ENCODE peak calls at places on chromosome 14, in nine cellular contexts. C is heart left ventricle, J is IMR-90, V is body of pancreas, R is NB4, W is HepG2, M is transverse colon, G is stomach, Y is uterus. D is an unnamed sample.

GRCh38 chr14:51458563-51458955 is 193.2 kb upstream of the FRMD6 start:
- DNase-seq in V (no peak), G (no peak), J (peak; percentile 99), R (no peak), W (no peak), M (no peak), Y (no peak), C (no peak), D (no peak)

GRCh38 chr14:74425525-74426201 is 347 bp downstream of the SYNDIG1L start:
- DNase-seq in Y (no peak), G (no peak), W (no peak), R (peak; percentile 33), J (no peak), M (peak; percentile 28), V (peak; percentile 21), C (peak; percentile 43), D (no peak)

GRCh38 chr14:68910540-68910939 is 68.6 kb downstream of the ACTN1 start:
- DNase-seq in W (no peak), V (no peak), G (no peak), Y (no peak), C (no peak), J (peak; percentile 41), R (no peak), M (no peak), D (no peak)

GRCh38 chr14:36604757-36605505 is 22.5 kb upstream of the NKX2-8 start:
- DNase-seq in J (peak; percentile 66), G (peak; percentile 53), C (peak; percentile 20), R (peak; percentile 71), W (peak; percentile 93), Y (no peak), V (peak; percentile 72), M (peak; percentile 40), D (no peak)

GRCh38 chr14:34693228-34693939 is 21.0 kb downstream of the CFL2 start:
- DNase-seq in M (peak; percentile 64), W (peak; percentile 45), C (no peak), Y (no peak), R (peak; percentile 14), V (peak; percentile 70), J (no peak), G (peak; percentile 51), D (no peak)

GRCh38 chr14:61973981-61974380 is 211.8 kb downstream of the SNAPC1 start:
- DNase-seq in W (no peak), Y (no peak), J (peak; percentile 87), G (no peak), C (no peak), V (no peak), M (no peak), R (no peak), D (no peak)

GRCh38 chr14:45065540-45065939 is 18.4 kb upstream of the PRPF39 start:
- DNase-seq in C (no peak), V (no peak), G (no peak), J (peak; percentile 23), W (no peak), M (no peak), Y (no peak), R (no peak), D (no peak)

GRCh38 chr14:58572092-58572853 is 65.5 kb upstream of the DACT1 start:
- DNase-seq in G (no peak), C (no peak), J (peak; percentile 89), Y (no peak), R (no peak), V (no peak), W (peak; percentile 4), M (no peak), D (no peak)

GRCh38 chr14:54253195-54253947 is 143.4 kb upstream of the CDKN3 start:
- DNase-seq in G (no peak), W (peak; percentile 30), Y (no peak), C (no peak), J (peak; percentile 89), V (no peak), M (no peak), R (no peak), D (no peak)

GRCh38 chr14:41607966-41608663 is 1.4 kb downstream of the LRFN5 start:
- DNase-seq in M (no peak), C (no peak), V (no peak), G (no peak), J (no peak), R (no peak), Y (no peak), W (no peak), D (peak; percentile 11)

GRCh38 chr14:81829447-81829846 is 295.8 kb upstream of the SEL1L start:
- DNase-seq in R (no peak), J (no peak), W (no peak), Y (no peak), V (no peak), M (no peak), C (no peak), G (no peak), D (no peak)

GRCh38 chr14:75445958-75446357 is 18.1 kb downstream of the JDP2 start:
- DNase-seq in Y (no peak), G (no peak), M (no peak), W (no peak), R (no peak), C (no peak), J (no peak), V (no peak), D (no peak)
- H3K4me3 ChIP-seq in Y (no peak overlapping the region), G (no peak overlapping the region), M (no peak overlapping the region), W (no peak overlapping the region), R (no peak overlapping the region), C (no peak overlapping the region), J (no peak overlapping the region), V (no peak overlapping the region), D (no peak overlapping the region)

DNA sequence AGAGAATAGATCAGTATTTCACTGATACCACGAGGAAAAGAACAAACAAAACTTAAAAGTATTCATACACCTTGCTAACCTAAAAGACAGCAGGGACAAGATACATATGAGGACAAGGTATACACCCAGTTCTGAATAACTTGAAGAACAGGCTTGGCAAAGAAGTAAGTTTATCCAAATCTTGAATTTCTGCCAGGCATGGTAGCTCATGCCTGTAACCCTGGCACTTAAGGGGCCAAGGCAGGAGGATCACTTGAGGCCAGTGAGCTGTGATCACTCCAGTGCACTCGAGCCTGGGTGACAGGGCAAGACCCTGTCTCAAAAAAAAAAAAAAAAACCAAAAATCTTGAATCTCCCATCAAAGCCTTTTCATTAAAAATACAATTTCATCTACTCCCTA is 25.0 kb downstream of the EIF2S1 start:
- DNase-seq in M (no peak), V (no peak), R (no peak), G (no peak), Y (no peak), C (no peak), J (no peak), W (no peak), D (no peak)
- TF ChIP-seq POLR2A in M (no peak), V (no peak), R (no peak), G (no peak), Y (no peak), C (no peak), J (no peak), W (no peak), D (no peak)

DNA sequence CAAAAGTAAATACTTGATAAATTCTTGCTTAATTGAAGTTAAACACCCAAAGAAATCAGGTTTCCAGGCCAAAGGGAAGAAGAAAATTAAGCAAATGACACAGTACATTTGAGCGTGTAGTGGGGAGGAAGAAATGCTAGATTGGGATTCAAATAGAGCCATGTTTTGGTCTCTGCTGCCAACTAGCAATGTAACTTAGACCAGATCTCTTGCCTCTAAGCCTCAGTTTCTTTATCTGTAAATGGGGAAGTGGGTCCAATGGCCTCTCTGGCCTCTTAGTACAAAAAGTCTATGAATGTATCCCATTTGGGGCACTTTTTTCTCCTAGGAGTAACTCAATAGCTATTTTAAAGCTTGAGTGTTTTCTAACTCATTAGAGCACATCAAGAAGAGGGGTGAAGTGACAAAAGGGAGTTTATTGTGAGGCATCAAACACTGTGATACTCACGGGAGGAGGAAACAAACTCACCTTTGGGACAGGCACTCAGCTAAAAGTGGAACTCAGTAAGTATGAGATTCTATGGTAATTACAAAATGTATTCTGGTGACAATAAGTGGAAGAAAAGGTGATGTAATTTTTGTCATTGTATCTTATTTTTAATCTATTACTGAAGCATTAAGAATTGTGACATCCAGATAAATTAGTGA is 55.8 kb downstream of the DAD1 start:
- DNase-seq in J (no peak), C (no peak), R (no peak), W (no peak), V (no peak), M (no peak), Y (no peak), G (no peak), D (no peak)
- H3K4me3 ChIP-seq in J (no peak overlapping the region), C (no peak overlapping the region), R (no peak overlapping the region), W (no peak overlapping the region), V (no peak overlapping the region), M (no peak overlapping the region), Y (no peak overlapping the region), G (no peak overlapping the region), D (no peak overlapping the region)

DNA sequence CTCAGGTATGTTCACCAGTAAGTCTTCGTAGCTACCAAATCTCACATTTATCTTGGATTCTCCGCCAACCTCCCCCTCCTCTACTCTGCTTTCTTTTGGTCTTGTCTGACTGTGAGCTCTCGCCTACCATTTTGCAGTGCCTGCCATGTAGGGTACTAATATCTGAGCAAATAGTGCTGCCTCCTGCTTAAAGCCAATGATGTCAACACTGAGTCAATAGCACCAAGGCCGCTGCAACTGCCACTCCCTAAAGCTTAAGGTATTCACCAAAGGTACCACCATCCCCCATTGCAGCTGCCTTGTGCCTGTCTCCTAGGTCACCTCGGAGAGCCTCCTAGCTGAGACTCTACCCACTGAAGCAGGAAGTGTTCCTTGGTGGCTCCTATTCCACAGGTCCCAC is 114.8 kb upstream of the FUT8 start:
- DNase-seq in J (no peak), C (no peak), G (peak; percentile 78), W (peak; percentile 90), V (peak; percentile 96), M (peak; percentile 37), Y (no peak), R (no peak), D (no peak)
- TF ChIP-seq POLR2A in J (no peak), C (no peak), G (no peak), W (no peak), V (peak; percentile 69), M (no peak), Y (no peak), R (no peak), D (no peak)

D was measured in tibial nerve.